ENCODE peak calls at places on chromosomes 1 and 21, in nine cellular contexts. L, H, J, P, F, U, X, Z and B are unnamed samples.
A peak's percentile ranks its signal among the peaks of the same experiment; 100 is the strongest.

GRCh38 chr1:2983319-2983705 is 38.0 kb upstream of the ACTRT2 start:
- DNase-seq in L (no peak), Z (no peak), U (no peak), F (no peak), X (no peak), J (peak; percentile 21), H (no peak), P (no peak), B (no peak)

GRCh38 chr1:117860906-117861610 is 68.4 kb downstream of the GDAP2 start:
- DNase-seq in F (no peak), Z (no peak), U (no peak), L (no peak), J (no peak), P (no peak), H (no peak), X (no peak), B (no peak)

GRCh38 chr1:151047925-151048644 is 534 bp downstream of the C1orf56 start:
- DNase-seq in F (peak; percentile 79), L (peak; percentile 87), H (peak; percentile 84), Z (peak; percentile 91), X (peak; percentile 76), U (peak; percentile 73), J (peak; percentile 84), P (peak; percentile 69), B (no peak)

GRCh38 chr1:211485480-211485857 is 6.5 kb downstream of the RD3 start:
- DNase-seq in Z (no peak), X (no peak), F (no peak), P (no peak), U (no peak), L (no peak), J (no peak), H (no peak), B (no peak)

GRCh38 chr1:54167422-54168139 is 14.8 kb upstream of the CDCP2 start:
- DNase-seq in Z (no peak), L (no peak), F (no peak), U (no peak), X (no peak), P (no peak), J (no peak), H (no peak), B (no peak)

GRCh38 chr21:45630876-45631275 is 12.6 kb upstream of the PCBP3 start:
- DNase-seq in Z (no peak), J (no peak), U (no peak), X (peak; percentile 9), H (no peak), L (no peak), P (no peak), F (no peak), B (no peak)

GRCh38 chr1:109657395-109657794 is 1.5 kb downstream of the GSTM4 start:
- DNase-seq in F (no peak), Z (no peak), H (no peak), L (no peak), U (no peak), P (no peak), X (no peak), J (no peak), B (no peak)

GRCh38 chr1:1129309-1129708 is 13.4 kb upstream of the C1orf159 start:
- DNase-seq in L (no peak), F (no peak), J (no peak), X (no peak), P (no peak), U (no peak), H (no peak), Z (no peak), B (no peak)

GRCh38 chr1:240732390-240732789 is 120.4 kb upstream of the GREM2 start:
- DNase-seq in Z (peak; percentile 82), J (no peak), X (no peak), L (no peak), H (peak; percentile 70), P (peak; percentile 65), F (no peak), U (no peak), B (no peak)

GRCh38 chr1:10969267-10969970 is 43.0 kb upstream of the TARDBP start:
- DNase-seq in X (no peak), J (no peak), L (no peak), H (no peak), U (no peak), Z (no peak), F (no peak), P (no peak), B (no peak)

GRCh38 chr21:32347351-32347750 is 45.5 kb downstream of the URB1 start:
- DNase-seq in Z (no peak), U (no peak), X (no peak), H (no peak), L (no peak), J (no peak), F (no peak), P (no peak), B (no peak)
- H3K36me3 ChIP-seq in Z (peaks cover 88% of the 10 kb centered on the region), U (peaks cover 6% of the 10 kb centered on the region), X (peaks cover 18% of the 10 kb centered on the region), H (peaks cover 25% of the 10 kb centered on the region), L (peaks cover 100% of the 10 kb centered on the region), J (no peaks in the 10 kb centered on the region), F (peaks cover 89% of the 10 kb centered on the region), P (peaks cover 38% of the 10 kb centered on the region), B (peaks cover 96% of the 10 kb centered on the region)

GRCh38 chr1:102566182-102566581 is 542.1 kb downstream of the COL11A1 start:
- DNase-seq in F (no peak), H (no peak), U (no peak), X (no peak), L (no peak), J (no peak), Z (no peak), P (no peak), B (no peak)

DNA sequence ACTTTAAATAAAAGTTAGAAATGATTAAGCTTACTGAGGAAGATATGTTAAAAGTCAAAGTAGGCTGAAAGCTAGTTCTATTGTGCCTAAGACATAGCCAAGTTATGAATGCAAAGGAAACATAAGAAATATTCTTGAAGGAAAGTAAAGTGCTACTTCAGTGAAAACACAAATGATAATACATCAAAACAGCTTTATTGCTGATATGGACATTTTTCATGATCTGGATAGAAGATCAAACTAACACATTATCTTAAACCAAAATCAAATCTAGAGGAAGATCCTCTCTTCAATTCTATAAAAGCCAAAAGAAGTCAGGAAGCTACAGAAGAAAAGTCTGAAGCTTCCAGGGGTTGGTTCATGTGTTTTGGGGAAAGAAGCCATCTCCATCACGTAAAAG is 545.9 kb downstream of the COL11A1 start:
- DNase-seq in X (no peak), F (no peak), L (no peak), H (no peak), P (no peak), U (no peak), J (no peak), Z (no peak), B (no peak)
- H3K36me3 ChIP-seq in X (no peaks in the 10 kb centered on the region), F (no peaks in the 10 kb centered on the region), L (no peaks in the 10 kb centered on the region), H (no peaks in the 10 kb centered on the region), P (no peaks in the 10 kb centered on the region), U (no peaks in the 10 kb centered on the region), J (no peaks in the 10 kb centered on the region), Z (no peaks in the 10 kb centered on the region), B (no peaks in the 10 kb centered on the region)

GRCh38 chr1:16967962-16968361 is 12.5 kb downstream of the MFAP2 start:
- DNase-seq in H (no peak), U (no peak), X (no peak), L (no peak), Z (no peak), J (no peak), F (no peak), P (no peak), B (no peak)

GRCh38 chr1:16967095-16967567 is 13.3 kb downstream of the MFAP2 start:
- DNase-seq in J (peak; percentile 84), P (no peak), L (no peak), U (peak; percentile 67), H (peak; percentile 89), F (peak; percentile 53), X (no peak), Z (no peak), B (no peak)

GRCh38 chr1:16966282-16966681 is 14.1 kb downstream of the MFAP2 start:
- DNase-seq in U (no peak), J (no peak), X (no peak), F (no peak), H (no peak), Z (no peak), P (no peak), L (no peak), B (no peak)

GRCh38 chr1:16968372-16968771 is 12.0 kb downstream of the MFAP2 start:
- DNase-seq in P (no peak), Z (no peak), L (no peak), F (no peak), X (no peak), U (no peak), J (no peak), H (no peak), B (no peak)

GRCh38 chr1:16965486-16966067 is 14.8 kb downstream of the MFAP2 start:
- DNase-seq in J (no peak), F (no peak), P (no peak), X (no peak), H (no peak), L (no peak), Z (no peak), U (no peak), B (no peak)
- H3K36me3 ChIP-seq in J (no peaks in the 10 kb centered on the region), F (no peaks in the 10 kb centered on the region), P (no peaks in the 10 kb centered on the region), X (no peaks in the 10 kb centered on the region), H (no peaks in the 10 kb centered on the region), L (peaks cover 34% of the 10 kb centered on the region), Z (no peaks in the 10 kb centered on the region), U (no peaks in the 10 kb centered on the region), B (peaks cover 15% of the 10 kb centered on the region)

GRCh38 chr1:33323663-33324477 is 3.0 kb upstream of the A3GALT2 start:
- DNase-seq in U (no peak), J (no peak), F (no peak), Z (no peak), X (no peak), H (no peak), L (no peak), P (no peak), B (no peak)

GRCh38 chr1:33322870-33323585 is 2.1 kb upstream of the A3GALT2 start:
- DNase-seq in X (no peak), L (no peak), Z (no peak), F (no peak), J (no peak), P (no peak), H (no peak), U (no peak), B (no peak)

GRCh38 chr1:33326690-33327300 is 5.9 kb upstream of the A3GALT2 start:
- DNase-seq in L (peak; percentile 55), J (no peak), F (no peak), P (no peak), U (no peak), X (no peak), H (no peak), Z (no peak), B (no peak)

GRCh38 chr1:33322109-33322508 is 1.2 kb upstream of the A3GALT2 start:
- DNase-seq in U (no peak), Z (no peak), J (no peak), H (no peak), P (no peak), L (no peak), F (no peak), X (no peak), B (no peak)

DNA sequence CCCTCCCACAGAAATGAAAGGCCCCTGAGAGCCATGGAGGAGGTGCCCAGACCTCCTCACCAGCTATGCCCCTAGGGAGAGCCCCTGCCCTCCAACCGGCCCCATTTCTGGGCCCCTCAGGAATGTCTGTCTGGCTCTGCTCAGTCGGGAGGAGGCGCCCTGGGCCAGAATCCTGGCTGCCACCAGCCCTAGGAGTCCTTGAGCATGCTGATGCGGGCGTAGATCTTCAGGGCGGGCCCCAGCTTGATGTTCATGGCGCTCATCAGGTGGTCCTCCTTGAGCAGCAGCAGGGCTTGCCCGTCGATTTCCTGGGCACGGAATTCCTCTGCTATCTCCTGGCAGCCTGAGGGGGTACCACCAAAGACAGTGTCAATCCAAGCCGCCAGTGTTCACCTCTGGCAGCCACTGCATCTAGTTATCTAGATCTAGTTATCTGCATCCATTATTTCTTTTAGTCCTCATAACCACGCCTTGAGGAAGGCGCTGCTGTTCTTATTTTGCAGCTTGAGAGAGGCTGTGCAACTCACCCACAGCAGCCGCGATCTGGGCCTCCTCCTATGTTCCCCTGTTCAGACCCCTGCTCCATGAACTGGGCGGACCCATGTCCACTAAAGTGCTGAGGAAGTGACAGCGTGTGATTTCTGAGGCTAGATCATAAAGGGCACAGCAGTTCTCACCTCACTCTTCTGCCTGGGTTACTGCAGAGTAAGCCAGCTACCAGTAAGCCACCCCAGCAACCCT is 3.9 kb upstream of the A3GALT2 start:
- DNase-seq in J (no peak), Z (no peak), U (no peak), F (no peak), X (no peak), L (no peak), H (no peak), P (no peak), B (no peak)
- H3K36me3 ChIP-seq in J (no peaks in the 10 kb centered on the region), Z (peaks cover 38% of the 10 kb centered on the region), U (peaks cover 20% of the 10 kb centered on the region), F (peaks cover 13% of the 10 kb centered on the region), X (peaks cover 34% of the 10 kb centered on the region), L (peaks cover 80% of the 10 kb centered on the region), H (peaks cover 40% of the 10 kb centered on the region), P (peaks cover 61% of the 10 kb centered on the region), B (peaks cover 67% of the 10 kb centered on the region)